ENCODE peak calls at places on chromosomes 7 and 10, in five cellular contexts. U, O, C, P and Z are unnamed samples.

GRCh38 chr7:135690566-135690965 is 28.3 kb downstream of the STMP1 start:
- DNase-seq in U (no peak), O (no peak), C (no peak), P (no peak), Z (no peak)

GRCh38 chr7:148772297-148773089 is 73.8 kb downstream of the CUL1 start:
- DNase-seq in U (peak), O (no peak), C (no peak), P (no peak), Z (no peak)

GRCh38 chr7:136869991-136870798 is 1.7 kb downstream of the CHRM2 start:
- DNase-seq in U (no peak), O (no peak), C (no peak), P (peak), Z (no peak)

GRCh38 chr10:21340341-21340740 is 185.1 kb downstream of the SKIDA1 start:
- DNase-seq in U (no peak), O (no peak), C (no peak), P (no peak), Z (no peak)

GRCh38 chr7:76048668-76048988 is 722 bp downstream of the MDH2 start:
- DNase-seq in U (no peak), O (peak), C (no peak), P (peak), Z (no peak)

GRCh38 chr7:101564778-101565211 is 64.3 kb downstream of the MYL10 start:
- DNase-seq in U (no peak), O (no peak), C (peak), P (no peak), Z (no peak)

GRCh38 chr10:43695730-43696129 is 47.0 kb upstream of the ZNF32 start:
- DNase-seq in U (no peak), O (no peak), C (no peak), P (no peak), Z (no peak)

GRCh38 chr7:124462249-124462648 is 303.3 kb downstream of the GPR37 start:
- DNase-seq in U (no peak), O (no peak), C (no peak), P (no peak), Z (no peak)

GRCh38 chr7:90709501-90710465 is 113.7 kb downstream of the CDK14 start:
- DNase-seq in U (no peak), O (no peak), C (peak), P (no peak), Z (no peak)

GRCh38 chr7:153858335-153858734 is 193.9 kb upstream of the DPP6 start:
- DNase-seq in U (no peak), O (no peak), C (no peak), P (no peak), Z (no peak)

GRCh38 chr10:33993917-33994316 is 659.5 kb upstream of the NRP1 start:
- DNase-seq in U (no peak), O (no peak), C (no peak), P (no peak), Z (no peak)

GRCh38 chr7:135128931-135129330 is 18.9 kb upstream of the TMEM140 start:
- DNase-seq in U (no peak), O (no peak), C (no peak), P (no peak), Z (no peak)

GRCh38 chr10:11145498-11145855 is 127.8 kb downstream of the CELF2 start:
- DNase-seq in U (no peak), O (no peak), C (no peak), P (peak), Z (peak)

GRCh38 chr7:19587291-19587690 is 121.5 kb downstream of the POLR1F start:
- DNase-seq in U (no peak), O (no peak), C (no peak), P (no peak), Z (no peak)

GRCh38 chr10:5963071-5963470 is 14.3 kb downstream of the IL15RA start:
- DNase-seq in U (no peak), O (no peak), C (no peak), P (peak), Z (no peak)

GRCh38 chr10:18497955-18498354 is 153.4 kb downstream of the NSUN6 start:
- DNase-seq in U (no peak), O (no peak), C (no peak), P (no peak), Z (no peak)

GRCh38 chr10:11986593-11987216 is 55.9 kb downstream of the UPF2 start:
- DNase-seq in U (peak), O (peak), C (peak), P (peak), Z (peak)

GRCh38 chr10:6416892-6417512 is 163.1 kb downstream of the PRKCQ start:
- DNase-seq in U (no peak), O (no peak), C (no peak), P (no peak), Z (no peak)

GRCh38 chr10:75650648-75651047 is 219.2 kb downstream of the LRMDA start:
- DNase-seq in U (no peak), O (no peak), C (no peak), P (no peak), Z (no peak)

GRCh38 chr7:78879206-78879605 is 574.3 kb downstream of the MAGI2 start:
- DNase-seq in U (no peak), O (no peak), C (no peak), P (no peak), Z (no peak)
- TF ChIP-seq CTCF in U (no peak), O (no peak), C (no peak), P (no peak), Z (no peak)

DNA sequence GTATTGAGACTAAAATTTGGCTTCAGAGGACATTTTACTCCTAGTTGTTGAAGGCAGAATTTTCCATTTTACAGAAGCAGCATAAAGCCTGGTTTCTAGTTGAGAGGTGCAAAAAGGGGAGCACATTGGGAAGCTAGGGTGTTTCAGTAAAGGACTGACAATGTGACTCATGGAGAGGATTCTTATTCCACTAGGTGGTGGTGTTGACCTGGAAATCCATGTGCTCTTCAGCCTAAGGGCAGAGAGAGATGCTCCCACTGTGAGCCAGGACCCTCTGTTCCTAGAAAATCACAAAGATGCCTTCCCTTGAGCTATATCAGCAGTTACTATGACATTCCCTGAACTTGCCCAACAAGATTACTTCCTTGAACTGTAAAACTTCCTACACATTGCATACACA is 687.8 kb downstream of the IPMK start:
- DNase-seq in U (no peak), O (no peak), C (no peak), P (no peak), Z (no peak)
- TF ChIP-seq CTCF in U (peak), O (no peak), C (no peak), P (peak), Z (no peak)

GRCh38 chr7:22732556-22733126 is 5.6 kb downstream of the IL6 start:
- DNase-seq in U (no peak), O (no peak), C (no peak), P (no peak), Z (no peak)
- TF ChIP-seq CTCF in U (peak), O (no peak), C (no peak), P (peak), Z (no peak)

GRCh38 chr7:2093214-2093840 is 139.4 kb downstream of the MAD1L1 start:
- DNase-seq in U (no peak), O (no peak), C (no peak), P (no peak), Z (no peak)

GRCh38 chr7:2094454-2095039 is 138.2 kb downstream of the MAD1L1 start:
- DNase-seq in U (no peak), O (no peak), C (no peak), P (no peak), Z (no peak)

GRCh38 chr7:2095533-2095932 is 137.2 kb downstream of the MAD1L1 start:
- DNase-seq in U (no peak), O (no peak), C (no peak), P (no peak), Z (no peak)

GRCh38 chr7:2092279-2092678 is 140.5 kb downstream of the MAD1L1 start:
- DNase-seq in U (no peak), O (no peak), C (no peak), P (no peak), Z (no peak)

DNA sequence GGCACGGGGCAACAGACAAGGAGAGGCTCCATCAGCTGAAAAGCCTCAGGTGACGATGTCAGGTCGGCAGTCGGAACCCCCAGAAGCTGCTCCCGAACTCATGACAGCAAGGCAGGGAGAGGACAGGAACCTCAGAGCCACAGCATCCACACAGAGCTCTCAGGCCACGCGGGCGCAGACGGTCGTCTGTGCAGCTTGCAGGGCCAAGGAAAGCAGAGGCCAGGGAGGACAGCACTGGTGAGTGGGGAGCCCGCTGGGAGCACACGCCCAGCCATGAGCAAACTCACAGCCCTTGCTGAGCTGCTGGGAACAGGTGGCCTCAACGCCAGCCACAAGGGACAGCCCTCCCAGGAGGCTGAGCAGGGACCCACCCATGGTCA is 138.9 kb downstream of the MAD1L1 start:
- DNase-seq in U (no peak), O (no peak), C (no peak), P (no peak), Z (no peak)
- TF ChIP-seq CTCF in U (no peak), O (no peak), C (no peak), P (no peak), Z (no peak)

GRCh38 chr10:120966657-120967045 is 115.5 kb downstream of the WDR11 start:
- DNase-seq in U (no peak), O (no peak), C (no peak), P (no peak), Z (no peak)
- TF ChIP-seq CTCF in U (no peak), O (no peak), C (no peak), P (no peak), Z (no peak)

DNA sequence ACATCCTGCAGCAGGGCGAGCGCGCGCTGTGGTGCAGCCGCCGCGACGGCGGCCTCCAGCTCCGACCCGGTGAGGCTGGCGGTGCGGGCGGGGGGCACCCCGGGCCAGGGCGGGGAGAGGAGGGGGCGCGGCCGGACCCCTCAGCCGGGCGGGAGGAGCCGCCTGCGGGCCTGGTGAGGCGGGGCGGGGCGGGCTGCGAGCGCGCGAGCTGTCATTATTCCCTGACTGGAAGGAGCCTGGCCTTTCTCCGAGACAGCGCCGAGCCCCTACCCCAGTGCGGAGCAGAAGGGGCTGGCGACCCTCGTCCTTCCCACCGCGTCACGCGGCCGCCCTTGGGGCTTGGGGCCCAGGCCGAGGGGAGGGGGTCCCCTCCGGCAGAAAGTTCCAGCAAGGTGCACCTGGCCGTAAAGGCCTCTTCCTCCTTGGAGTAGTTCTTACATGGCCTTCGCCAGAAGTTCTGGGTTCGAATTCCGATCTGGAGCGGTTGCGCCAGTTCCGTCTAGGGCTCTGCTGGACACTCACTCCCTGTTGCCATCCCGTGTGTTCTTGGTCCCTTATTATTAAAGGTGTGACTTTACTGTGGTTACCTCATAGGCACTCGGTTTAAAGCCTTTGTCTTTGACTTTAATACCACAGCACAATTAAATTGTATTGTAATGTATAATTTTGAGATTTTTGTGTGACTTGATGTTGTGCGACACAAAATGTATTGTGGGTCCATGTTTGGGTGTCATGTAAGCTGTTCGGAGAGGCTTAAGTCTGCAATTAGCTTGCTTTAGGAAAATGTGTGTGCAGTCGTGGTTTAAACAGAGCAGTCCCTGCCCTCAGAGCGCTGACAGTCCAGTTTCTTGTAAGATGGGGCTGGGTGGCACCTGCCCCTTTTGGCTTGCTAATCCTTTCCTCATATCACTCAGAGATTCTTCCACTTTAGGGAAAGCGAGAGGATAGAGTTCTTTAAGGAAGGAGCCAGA is 726 bp downstream of the INPP5F start:
- DNase-seq in U (no peak), O (no peak), C (no peak), P (no peak), Z (no peak)
- TF ChIP-seq CTCF in U (no peak), O (no peak), C (no peak), P (no peak), Z (no peak)

GRCh38 chr10:61753453-61753852 is 90.7 kb downstream of the CABCOCO1 start:
- DNase-seq in U (no peak), O (no peak), C (no peak), P (no peak), Z (no peak)

GRCh38 chr10:61752111-61753011 is 89.6 kb downstream of the CABCOCO1 start:
- DNase-seq in U (no peak), O (no peak), C (no peak), P (no peak), Z (no peak)

GRCh38 chr10:61749271-61749670 is 86.5 kb downstream of the CABCOCO1 start:
- DNase-seq in U (no peak), O (no peak), C (no peak), P (no peak), Z (no peak)

GRCh38 chr10:61751599-61751998 is 88.9 kb downstream of the CABCOCO1 start:
- DNase-seq in U (no peak), O (no peak), C (no peak), P (no peak), Z (no peak)

GRCh38 chr10:61750943-61751471 is 88.3 kb downstream of the CABCOCO1 start:
- DNase-seq in U (no peak), O (peak), C (peak), P (peak), Z (peak)
- TF ChIP-seq CTCF in U (peak), O (peak), C (no peak), P (peak), Z (peak)

DNA sequence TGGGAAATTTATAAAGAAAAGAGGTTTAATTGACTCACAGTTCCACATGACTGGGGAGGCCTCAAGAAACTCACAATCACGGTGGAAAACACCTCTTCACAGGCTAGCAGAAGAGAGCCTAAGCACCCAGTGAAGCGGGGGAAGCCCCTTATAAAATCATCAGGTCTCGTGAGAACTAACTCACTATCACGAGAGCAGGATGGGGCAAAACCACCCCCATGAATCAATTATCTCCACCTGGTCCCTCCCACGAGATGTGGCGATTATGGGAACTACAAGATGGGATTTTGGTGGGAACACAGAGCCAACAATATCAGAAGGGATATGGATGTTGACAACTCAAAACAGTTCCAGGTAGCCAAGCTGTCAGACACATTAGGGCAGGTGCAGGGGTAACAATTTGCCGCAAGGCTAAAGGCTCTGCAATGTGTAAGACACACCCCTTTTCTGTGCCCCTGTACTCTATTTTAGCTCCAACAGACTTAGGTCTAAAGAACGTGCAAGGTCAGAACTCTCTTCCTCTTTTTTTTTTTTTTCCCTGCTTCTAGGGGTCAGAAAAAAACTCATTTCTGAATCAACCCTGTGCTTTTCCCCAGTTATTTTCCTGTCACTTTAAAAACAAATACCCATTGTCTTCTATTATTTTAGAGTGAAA is 30.7 kb upstream of the RBM20 start:
- DNase-seq in U (no peak), O (no peak), C (no peak), P (no peak), Z (no peak)
- TF ChIP-seq CTCF in U (no peak), O (no peak), C (no peak), P (no peak), Z (no peak)